ENCODE peak calls at places on chromosome 15, in seven cellular contexts. C is uterus; A is caudate nucleus; V is WERI-Rb-1; W is SHP77; F is mucosa of descending colon; K is activated naive CD4-positive, alpha-beta T cell treated with anti-CD3 and anti-CD28 coated beads, Interleukin-2, amount 10 ng/mL, durations not matched to agents 7 days and 5 days. S is an unnamed sample.

GRCh38 chr15:42018306-42019224 is 2.3 kb downstream of the PLA2G4E start:
- DNase-seq in C (no peak), A (no peak), V (peak; percentile 56), W (no peak), F (no peak), K (peak; percentile 10), S (no peak)

GRCh38 chr15:34049096-34049495 is 10.1 kb upstream of the AVEN start:
- DNase-seq in C (no peak), A (no peak), V (no peak), W (no peak), F (no peak), K (no peak), S (no peak)

GRCh38 chr15:78234515-78235040 is at the start of gene ACSBG1:
- DNase-seq in C (no peak), A (no peak), V (no peak), W (no peak), F (no peak), K (no peak), S (no peak)

GRCh38 chr15:89419370-89419984 is 76.9 kb downstream of the RHCG start:
- DNase-seq in C (no peak), A (no peak), V (no peak), W (no peak), F (peak; percentile 58), K (peak; percentile 78), S (no peak)

GRCh38 chr15:101558217-101558941 is 68.9 kb upstream of the PCSK6 start:
- DNase-seq in C (no peak), A (no peak), V (no peak), W (no peak), F (no peak), K (no peak), S (no peak)

GRCh38 chr15:56341201-56341600 is 24.0 kb upstream of the TEX9 start:
- DNase-seq in C (no peak), A (no peak), V (no peak), W (no peak), F (no peak), K (no peak), S (no peak)

GRCh38 chr15:94205366-94205765 is 26.0 kb upstream of the MCTP2 start:
- DNase-seq in C (no peak), A (no peak), V (no peak), W (no peak), F (no peak), K (no peak), S (no peak)

GRCh38 chr15:74835312-74835823 is 7.6 kb downstream of the ULK3 start:
- DNase-seq in C (no peak), A (peak; percentile 28), V (peak; percentile 92), W (peak; percentile 66), F (peak; percentile 86), K (peak; percentile 63), S (peak; percentile 87)

GRCh38 chr15:99282129-99282528 is 30.8 kb downstream of the LRRC28 start:
- DNase-seq in C (no peak), A (no peak), V (no peak), W (no peak), F (no peak), K (no peak), S (no peak)

GRCh38 chr15:99729920-99730319 is 3.3 kb downstream of the LYSMD4 start:
- DNase-seq in C (peak; percentile 59), A (peak; percentile 53), V (no peak), W (no peak), F (no peak), K (peak; percentile 52), S (peak; percentile 51)

GRCh38 chr15:37015025-37015424 is 85.3 kb downstream of the MEIS2 start:
- DNase-seq in C (no peak), A (no peak), V (no peak), W (no peak), F (no peak), K (no peak), S (no peak)

GRCh38 chr15:31390029-31390428 is 63.4 kb downstream of the KLF13 start:
- DNase-seq in C (no peak), A (no peak), V (no peak), W (no peak), F (no peak), K (peak; percentile 14), S (no peak)

GRCh38 chr15:97566957-97567356 is 393.5 kb upstream of the ARRDC4 start:
- DNase-seq in C (no peak), A (no peak), V (no peak), W (no peak), F (no peak), K (no peak), S (no peak)

GRCh38 chr15:31433101-31433500 is 106.5 kb downstream of the KLF13 start:
- DNase-seq in C (no peak), A (no peak), V (no peak), W (no peak), F (no peak), K (no peak), S (no peak)

GRCh38 chr15:88932875-88933330 is 19.7 kb upstream of the MFGE8 start:
- DNase-seq in C (peak; percentile 29), A (no peak), V (no peak), W (no peak), F (no peak), K (no peak), S (no peak)

GRCh38 chr15:33211409-33211808 is 16.9 kb upstream of the FMN1 start:
- DNase-seq in C (peak; percentile 15), A (no peak), V (peak; percentile 90), W (peak; percentile 47), F (no peak), K (no peak), S (no peak)

GRCh38 chr15:69576035-69576526 is 123.5 kb downstream of the RPLP1 start:
- DNase-seq in C (no peak), A (peak; percentile 35), V (peak; percentile 33), W (peak; percentile 25), F (peak; percentile 85), K (peak; percentile 76), S (peak; percentile 83)

GRCh38 chr15:31260646-31261265 is 65.9 kb upstream of the KLF13 start:
- DNase-seq in C (peak; percentile 6), A (no peak), V (no peak), W (no peak), F (peak; percentile 17), K (peak; percentile 12), S (no peak)

S was measured in D341Med.